ENCODE peak calls at places on chromosomes 6 and 20, in four cellular contexts. R is foreskin fibroblast, A is lower leg skin, C is colonic mucosa. G is an unnamed sample.

GRCh38 chr6:3398755-3399671 is 57.8 kb downstream of the SLC22A23 start:
- DNase-seq in R (no peak), C (peak; percentile 78), A (peak; percentile 53), G (no peak)

GRCh38 chr6:157800420-157801237 is 22.4 kb upstream of the SNX9 start:
- DNase-seq in R (peak; percentile 56), A (no peak), C (no peak), G (peak; percentile 81)

GRCh38 chr6:79946242-79946641 is 1.1 kb downstream of the ELOVL4 start:
- DNase-seq in C (no peak), R (peak; percentile 3), A (no peak), G (peak; percentile 34)

GRCh38 chr6:97841763-97842162 is 558.7 kb upstream of the MMS22L start:
- DNase-seq in A (no peak), C (no peak), R (peak; percentile 81), G (no peak)

GRCh38 chr6:110814488-110815259 is 595 bp downstream of the CDK19 start:
- DNase-seq in R (peak; percentile 43), C (peak; percentile 57), A (peak; percentile 91), G (peak; percentile 51)

GRCh38 chr6:143941852-143942627 is 66.0 kb downstream of the PLAGL1 start:
- DNase-seq in A (no peak), C (peak; percentile 71), R (peak; percentile 22), G (peak; percentile 57)

GRCh38 chr6:53359843-53360834 is 11.4 kb upstream of the ELOVL5 start:
- DNase-seq in R (peak; percentile 45), C (no peak), A (no peak), G (no peak)

GRCh38 chr6:11722805-11723631 is 55.6 kb downstream of the ADTRP start:
- DNase-seq in R (no peak), C (no peak), A (no peak), G (no peak)

GRCh38 chr20:36957875-36958667 is 6.6 kb upstream of the SAMHD1 start:
- DNase-seq in A (no peak), R (no peak), C (no peak), G (no peak)

GRCh38 chr20:50112512-50113419 is at the start of gene UBE2V1:
- DNase-seq in C (peak; percentile 93), A (peak; percentile 98), R (peak; percentile 86), G (peak; percentile 91)

GRCh38 chr20:16256981-16257380 is 316.3 kb downstream of the KIF16B start:
- DNase-seq in C (no peak), A (no peak), R (no peak), G (no peak)

GRCh38 chr6:32152414-32153251 is 894 bp upstream of the PRRT1 start:
- DNase-seq in C (no peak), A (no peak), R (peak; percentile 33), G (peak; percentile 38)

GRCh38 chr20:49496526-49497216 is 14.2 kb upstream of the KCNB1 start:
- DNase-seq in A (no peak), C (no peak), R (no peak), G (no peak)

GRCh38 chr6:146543211-146543939 is at the start of gene RAB32:
- DNase-seq in A (peak; percentile 97), C (peak; percentile 94), R (peak; percentile 97), G (peak; percentile 88)

GRCh38 chr6:82954351-82954750 is 111.3 kb downstream of the UBE3D start:
- DNase-seq in A (no peak), C (no peak), R (peak; percentile 19), G (no peak)

GRCh38 chr6:1608222-1608975 is 1.3 kb upstream of the FOXC1 start:
- DNase-seq in A (peak; percentile 86), R (no peak), C (no peak), G (no peak)

GRCh38 chr6:1607557-1608221 is 2.0 kb upstream of the FOXC1 start:
- DNase-seq in C (no peak), R (no peak), A (peak; percentile 85), G (no peak)

GRCh38 chr6:1605822-1606532 is 3.7 kb upstream of the FOXC1 start:
- DNase-seq in A (peak; percentile 45), R (no peak), C (no peak), G (no peak)

GRCh38 chr6:1606533-1607235 is 3.0 kb upstream of the FOXC1 start:
- DNase-seq in C (no peak), R (no peak), A (peak; percentile 66), G (no peak)

DNA sequence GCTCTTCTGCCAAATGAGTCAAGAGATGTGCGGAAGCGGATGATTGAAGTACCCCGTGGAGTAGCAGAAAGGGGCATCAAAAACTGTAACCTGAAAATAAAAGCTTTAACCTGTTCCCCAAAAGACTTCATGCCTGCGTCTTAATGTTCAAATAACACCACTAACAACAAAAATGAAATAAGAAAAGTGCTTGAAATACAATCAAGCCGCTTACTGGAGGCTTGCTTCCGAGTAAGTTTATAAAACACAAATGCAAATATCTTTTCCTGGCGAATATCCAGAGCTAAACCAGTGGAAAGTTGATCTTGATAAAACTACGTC is 2.5 kb upstream of the FOXC1 start:
- DNase-seq in A (no peak), R (no peak), C (no peak), G (no peak)
- H3K4me3 ChIP-seq in A (no peak overlapping the region), R (no peak overlapping the region), C (no peak overlapping the region), G (no peak overlapping the region)

GRCh38 chr20:24211972-24212371 is 223.4 kb upstream of the GGTLC1 start:
- DNase-seq in A (no peak), R (no peak), C (no peak), G (no peak)

GRCh38 chr20:24206995-24207394 is 218.4 kb upstream of the GGTLC1 start:
- DNase-seq in A (no peak), C (no peak), R (no peak), G (no peak)

GRCh38 chr20:24207803-24208300 is 219.3 kb upstream of the GGTLC1 start:
- DNase-seq in A (no peak), R (no peak), C (no peak), G (no peak)

GRCh38 chr20:24212494-24212893 is 223.9 kb upstream of the GGTLC1 start:
- DNase-seq in A (no peak), C (no peak), R (no peak), G (no peak)

DNA sequence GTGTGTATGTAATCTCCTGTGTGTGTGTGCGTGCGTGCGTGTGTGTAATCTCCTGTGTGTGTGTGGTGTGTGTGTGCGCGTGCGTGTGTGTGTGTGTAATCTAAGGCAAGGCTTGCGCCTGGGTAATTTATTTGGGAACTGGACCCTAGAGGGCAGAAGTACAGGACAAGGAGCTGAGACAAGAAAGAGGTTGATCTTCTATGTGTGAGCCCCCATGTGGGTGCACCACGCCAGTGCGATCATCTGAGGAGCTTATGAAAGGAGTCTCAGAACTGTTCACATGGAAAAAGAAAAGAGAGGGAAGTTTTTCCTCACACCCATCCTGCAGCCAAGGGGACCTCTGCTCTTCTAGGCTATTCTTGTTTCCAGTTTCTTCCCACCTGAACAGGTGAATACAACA is 220.1 kb upstream of the GGTLC1 start:
- DNase-seq in A (no peak), C (no peak), R (no peak), G (no peak)
- TF ChIP-seq CTCF in A (no peak), C (no peak), R (no peak), G (no peak)

DNA sequence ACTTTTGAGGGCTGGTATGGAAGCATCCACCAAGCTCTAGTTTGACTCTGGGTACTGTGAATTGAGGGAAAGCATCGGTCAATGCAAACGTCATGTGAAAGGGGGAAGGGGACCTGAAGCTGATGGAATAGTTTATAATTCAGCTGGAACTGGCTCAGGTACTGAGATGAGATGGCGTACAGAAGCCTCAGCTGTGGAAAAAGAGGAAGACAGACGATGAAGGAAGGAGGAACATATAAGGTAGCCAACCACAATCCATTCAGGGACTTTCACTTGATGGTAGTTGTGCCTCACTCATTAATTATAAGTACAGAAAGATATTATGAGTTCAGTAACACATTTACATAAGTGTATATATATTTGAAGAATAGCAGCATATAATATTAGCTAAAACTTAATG is 2.7 kb downstream of the CALHM5 start:
- DNase-seq in A (no peak), R (no peak), C (no peak), G (no peak)
- H3K4me3 ChIP-seq in A (no peak overlapping the region), R (no peak overlapping the region), C (no peak overlapping the region), G (no peak overlapping the region)

GRCh38 chr6:75827163-75827562 is 78.1 kb downstream of the MYO6 start:
- DNase-seq in A (no peak), R (no peak), C (no peak), G (no peak)
- TF ChIP-seq CTCF in A (no peak), R (no peak), C (no peak), G (no peak)

DNA sequence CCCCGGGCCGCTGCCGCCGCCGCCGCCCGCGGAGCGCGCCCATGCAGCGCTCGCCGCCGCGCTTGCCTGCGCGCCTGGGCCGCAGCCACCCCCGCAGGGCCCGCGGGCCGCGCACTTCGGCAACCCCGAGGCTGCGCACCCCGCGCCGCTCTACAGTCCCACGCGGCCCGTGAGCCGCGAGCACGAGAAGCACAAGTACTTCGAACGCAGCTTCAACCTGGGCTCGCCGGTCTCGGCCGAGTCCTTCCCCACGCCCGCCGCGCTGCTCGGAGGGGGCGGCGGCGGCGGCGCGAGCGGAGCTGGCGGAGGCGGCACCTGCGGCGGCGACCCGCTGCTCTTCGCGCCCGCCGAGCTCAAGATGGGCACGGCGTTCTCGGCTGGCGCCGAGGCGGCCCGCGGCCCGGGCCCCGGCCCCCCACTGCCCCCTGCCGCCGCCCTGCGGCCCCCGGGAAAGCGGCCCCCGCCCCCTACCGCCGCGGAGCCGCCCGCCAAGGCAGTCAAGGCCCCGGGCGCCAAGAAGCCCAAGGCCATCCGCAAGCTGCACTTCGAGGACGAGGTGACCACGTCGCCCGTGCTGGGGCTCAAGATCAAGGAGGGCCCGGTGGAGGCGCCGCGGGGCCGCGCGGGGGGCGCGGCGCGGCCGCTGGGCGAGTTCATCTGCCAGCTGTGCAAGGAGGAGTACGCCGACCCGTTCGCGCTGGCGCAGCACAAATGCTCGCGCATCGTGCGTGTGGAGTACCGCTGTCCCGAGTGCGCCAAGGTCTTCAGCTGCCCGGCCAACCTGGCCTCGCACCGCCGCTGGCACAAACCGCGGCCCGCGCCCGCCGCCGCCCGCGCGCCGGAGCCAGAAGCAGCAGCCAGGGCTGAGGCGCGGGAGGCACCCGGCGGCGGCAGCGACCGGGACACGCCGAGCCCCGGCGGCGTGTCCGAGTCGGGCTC is 779 bp downstream of the INSM1 start:
- DNase-seq in R (no peak), C (no peak), A (no peak), G (no peak)
- H3K4me3 ChIP-seq in R (no peak overlapping the region), C (no peak overlapping the region), A (peak overlapping the region; percentile 15), G (no peak overlapping the region)

GRCh38 chr20:25083141-25083772 is 1.3 kb upstream of the VSX1 start:
- DNase-seq in C (no peak), A (peak; percentile 72), R (no peak), G (no peak)

GRCh38 chr20:25081065-25081729 is 744 bp downstream of the VSX1 start:
- DNase-seq in R (no peak), A (peak; percentile 80), C (no peak), G (peak; percentile 44)

GRCh38 chr20:25083773-25084615 is 2.1 kb upstream of the VSX1 start:
- DNase-seq in R (no peak), C (no peak), A (peak; percentile 80), G (no peak)

GRCh38 chr20:25081730-25082497 is at the start of gene VSX1:
- DNase-seq in R (no peak), A (peak; percentile 84), C (no peak), G (no peak)

DNA sequence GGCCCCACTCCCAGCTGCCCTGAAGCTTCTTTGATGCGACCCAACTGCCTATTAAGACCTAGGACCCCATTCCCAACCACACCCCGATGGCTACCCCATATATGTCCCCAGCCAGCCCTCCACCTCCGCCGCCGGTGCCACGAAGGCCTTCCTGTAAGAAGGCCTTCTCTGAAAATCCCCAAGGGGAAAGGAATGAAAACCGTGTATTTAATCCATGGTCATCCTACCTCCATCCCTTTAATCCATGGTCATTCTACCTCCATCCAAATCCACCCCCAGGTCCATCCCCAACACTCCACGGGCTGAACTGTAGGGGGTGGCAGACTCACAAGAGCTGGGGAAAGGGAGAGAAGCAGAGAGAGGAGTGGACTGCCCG is 545 bp upstream of the VSX1 start:
- DNase-seq in C (no peak), R (no peak), A (peak; percentile 82), G (no peak)
- TF ChIP-seq CTCF in C (no peak), R (no peak), A (no peak), G (no peak)